ENCODE peak calls at places on chromosomes 11 and 22, in nine cellular contexts. One of them, this sample, is unnamed.

GRCh38 chr11:8289426-8290047 is 25.9 kb upstream of the LMO1 start:
- DNase-seq in kidney: no peak
- DNase-seq in stomach: no peak
- DNase-seq in cardiac muscle cell: no peak
- DNase-seq in CD8-positive, alpha-beta memory T cell: no peak
- DNase-seq in naive thymus-derived CD4-positive, alpha-beta T cell: peak; percentile 10
- DNase-seq in heart right ventricle: no peak
- DNase-seq in mammary epithelial cell: no peak
- DNase-seq in IMR-90: no peak
- DNase-seq in this sample: no peak

GRCh38 chr11:93655047-93655446 is 6.4 kb upstream of the CEP295 start:
- DNase-seq in IMR-90: no peak
- DNase-seq in mammary epithelial cell: no peak
- DNase-seq in naive thymus-derived CD4-positive, alpha-beta T cell: no peak
- DNase-seq in CD8-positive, alpha-beta memory T cell: no peak
- DNase-seq in cardiac muscle cell: no peak
- DNase-seq in kidney: no peak
- DNase-seq in stomach: no peak
- DNase-seq in heart right ventricle: no peak
- DNase-seq in this sample: no peak

GRCh38 chr11:78032090-78032489 is 9.0 kb upstream of the KCTD14 start:
- DNase-seq in CD8-positive, alpha-beta memory T cell: no peak
- DNase-seq in cardiac muscle cell: no peak
- DNase-seq in stomach: peak; percentile 72
- DNase-seq in naive thymus-derived CD4-positive, alpha-beta T cell: no peak
- DNase-seq in heart right ventricle: no peak
- DNase-seq in kidney: no peak
- DNase-seq in IMR-90: no peak
- DNase-seq in mammary epithelial cell: no peak
- DNase-seq in this sample: no peak

GRCh38 chr11:126791446-126791845 is 209.1 kb downstream of the KIRREL3 start:
- DNase-seq in kidney: no peak
- DNase-seq in stomach: no peak
- DNase-seq in CD8-positive, alpha-beta memory T cell: no peak
- DNase-seq in IMR-90: no peak
- DNase-seq in heart right ventricle: no peak
- DNase-seq in mammary epithelial cell: no peak
- DNase-seq in cardiac muscle cell: no peak
- DNase-seq in naive thymus-derived CD4-positive, alpha-beta T cell: no peak
- DNase-seq in this sample: no peak

GRCh38 chr22:50671641-50672040 is 982 bp upstream of the SHANK3 start:
- DNase-seq in heart right ventricle: peak; percentile 68
- DNase-seq in IMR-90: no peak
- DNase-seq in CD8-positive, alpha-beta memory T cell: no peak
- DNase-seq in kidney: no peak
- DNase-seq in mammary epithelial cell: no peak
- DNase-seq in naive thymus-derived CD4-positive, alpha-beta T cell: no peak
- DNase-seq in cardiac muscle cell: no peak
- DNase-seq in stomach: no peak
- DNase-seq in this sample: no peak

GRCh38 chr11:124935548-124936514 is at the start of gene HEPACAM:
- DNase-seq in naive thymus-derived CD4-positive, alpha-beta T cell: no peak
- DNase-seq in IMR-90: no peak
- DNase-seq in cardiac muscle cell: no peak
- DNase-seq in heart right ventricle: no peak
- DNase-seq in CD8-positive, alpha-beta memory T cell: no peak
- DNase-seq in mammary epithelial cell: no peak
- DNase-seq in stomach: no peak
- DNase-seq in kidney: no peak
- DNase-seq in this sample: no peak

GRCh38 chr11:76025068-76025467 is 181.2 kb downstream of the WNT11 start:
- DNase-seq in cardiac muscle cell: no peak
- DNase-seq in heart right ventricle: no peak
- DNase-seq in kidney: no peak
- DNase-seq in naive thymus-derived CD4-positive, alpha-beta T cell: no peak
- DNase-seq in CD8-positive, alpha-beta memory T cell: no peak
- DNase-seq in mammary epithelial cell: peak; percentile 55
- DNase-seq in IMR-90: peak; percentile 95
- DNase-seq in stomach: no peak
- DNase-seq in this sample: no peak

GRCh38 chr11:10909141-10909883 is 51.5 kb upstream of the ZBED5 start:
- DNase-seq in cardiac muscle cell: no peak
- DNase-seq in heart right ventricle: no peak
- DNase-seq in kidney: no peak
- DNase-seq in IMR-90: peak; percentile 42
- DNase-seq in naive thymus-derived CD4-positive, alpha-beta T cell: no peak
- DNase-seq in stomach: no peak
- DNase-seq in CD8-positive, alpha-beta memory T cell: no peak
- DNase-seq in mammary epithelial cell: peak; percentile 69
- DNase-seq in this sample: no peak

GRCh38 chr11:57324154-57324885 is 432 bp downstream of the TNKS1BP1 start:
- DNase-seq in mammary epithelial cell: no peak
- DNase-seq in CD8-positive, alpha-beta memory T cell: no peak
- DNase-seq in cardiac muscle cell: peak; percentile 76
- DNase-seq in stomach: peak; percentile 33
- DNase-seq in kidney: peak; percentile 90
- DNase-seq in IMR-90: peak; percentile 48
- DNase-seq in heart right ventricle: peak; percentile 45
- DNase-seq in naive thymus-derived CD4-positive, alpha-beta T cell: peak; percentile 32
- DNase-seq in this sample: peak; percentile 28

GRCh38 chr11:120137187-120137610 is 714 bp downstream of the TRIM29 start:
- DNase-seq in kidney: no peak
- DNase-seq in IMR-90: no peak
- DNase-seq in naive thymus-derived CD4-positive, alpha-beta T cell: peak; percentile 15
- DNase-seq in mammary epithelial cell: no peak
- DNase-seq in cardiac muscle cell: no peak
- DNase-seq in stomach: peak; percentile 23
- DNase-seq in CD8-positive, alpha-beta memory T cell: no peak
- DNase-seq in heart right ventricle: peak; percentile 2
- DNase-seq in this sample: no peak

GRCh38 chr11:22244986-22245592 is 52.2 kb downstream of the ANO5 start:
- DNase-seq in heart right ventricle: peak; percentile 11
- DNase-seq in stomach: peak; percentile 47
- DNase-seq in naive thymus-derived CD4-positive, alpha-beta T cell: no peak
- DNase-seq in kidney: no peak
- DNase-seq in mammary epithelial cell: peak; percentile 12
- DNase-seq in cardiac muscle cell: peak; percentile 66
- DNase-seq in CD8-positive, alpha-beta memory T cell: no peak
- DNase-seq in IMR-90: peak; percentile 19
- DNase-seq in this sample: peak; percentile 5

GRCh38 chr11:9757809-9758675 is 94.2 kb downstream of the SWAP70 start:
- DNase-seq in cardiac muscle cell: peak; percentile 85
- DNase-seq in mammary epithelial cell: peak; percentile 57
- DNase-seq in IMR-90: peak; percentile 72
- DNase-seq in heart right ventricle: peak; percentile 89
- DNase-seq in CD8-positive, alpha-beta memory T cell: peak; percentile 92
- DNase-seq in naive thymus-derived CD4-positive, alpha-beta T cell: peak; percentile 97
- DNase-seq in stomach: peak; percentile 88
- DNase-seq in kidney: peak; percentile 97
- DNase-seq in this sample: peak; percentile 91

GRCh38 chr11:65209711-65210360 is 28.1 kb downstream of the CAPN1 start:
- DNase-seq in naive thymus-derived CD4-positive, alpha-beta T cell: no peak
- DNase-seq in mammary epithelial cell: no peak
- DNase-seq in cardiac muscle cell: no peak
- DNase-seq in IMR-90: no peak
- DNase-seq in kidney: peak; percentile 47
- DNase-seq in CD8-positive, alpha-beta memory T cell: no peak
- DNase-seq in heart right ventricle: no peak
- DNase-seq in stomach: peak; percentile 9
- DNase-seq in this sample: no peak

GRCh38 chr11:116731097-116731761 is 41.6 kb downstream of the BUD13 start:
- DNase-seq in kidney: no peak
- DNase-seq in stomach: no peak
- DNase-seq in CD8-positive, alpha-beta memory T cell: no peak
- DNase-seq in heart right ventricle: no peak
- DNase-seq in naive thymus-derived CD4-positive, alpha-beta T cell: no peak
- DNase-seq in IMR-90: peak; percentile 10
- DNase-seq in cardiac muscle cell: peak; percentile 81
- DNase-seq in mammary epithelial cell: no peak
- DNase-seq in this sample: no peak

GRCh38 chr22:28333106-28333505 is 346.5 kb downstream of the TTC28 start:
- DNase-seq in mammary epithelial cell: no peak
- DNase-seq in IMR-90: no peak
- DNase-seq in naive thymus-derived CD4-positive, alpha-beta T cell: no peak
- DNase-seq in stomach: no peak
- DNase-seq in cardiac muscle cell: no peak
- DNase-seq in heart right ventricle: no peak
- DNase-seq in CD8-positive, alpha-beta memory T cell: no peak
- DNase-seq in kidney: no peak
- DNase-seq in this sample: no peak

GRCh38 chr11:13288375-13289029 is 10.9 kb downstream of the BMAL1 start:
- DNase-seq in naive thymus-derived CD4-positive, alpha-beta T cell: no peak
- DNase-seq in heart right ventricle: no peak
- DNase-seq in IMR-90: peak; percentile 72
- DNase-seq in kidney: no peak
- DNase-seq in cardiac muscle cell: no peak
- DNase-seq in stomach: no peak
- DNase-seq in mammary epithelial cell: peak; percentile 33
- DNase-seq in CD8-positive, alpha-beta memory T cell: no peak
- DNase-seq in this sample: no peak
- H3K4me1 ChIP-seq in naive thymus-derived CD4-positive, alpha-beta T cell: peaks cover 7% of the 10 kb centered on the region
- H3K4me1 ChIP-seq in heart right ventricle: no peaks in the 10 kb centered on the region
- H3K4me1 ChIP-seq in IMR-90: peaks cover 3% of the 10 kb centered on the region
- H3K4me1 ChIP-seq in kidney: no peaks in the 10 kb centered on the region
- H3K4me1 ChIP-seq in cardiac muscle cell: no peaks in the 10 kb centered on the region
- H3K4me1 ChIP-seq in stomach: peaks cover 7% of the 10 kb centered on the region
- H3K4me1 ChIP-seq in mammary epithelial cell: peaks cover 4% of the 10 kb centered on the region
- H3K4me1 ChIP-seq in CD8-positive, alpha-beta memory T cell: peaks cover 38% of the 10 kb centered on the region
- H3K4me1 ChIP-seq in this sample: peaks cover 55% of the 10 kb centered on the region

GRCh38 chr11:36066891-36067290 is 123.0 kb downstream of the LDLRAD3 start:
- DNase-seq in cardiac muscle cell: no peak
- DNase-seq in kidney: no peak
- DNase-seq in stomach: no peak
- DNase-seq in naive thymus-derived CD4-positive, alpha-beta T cell: no peak
- DNase-seq in IMR-90: no peak
- DNase-seq in heart right ventricle: no peak
- DNase-seq in mammary epithelial cell: no peak
- DNase-seq in CD8-positive, alpha-beta memory T cell: no peak
- DNase-seq in this sample: no peak
- H3K27ac ChIP-seq in cardiac muscle cell: no peak overlapping the region
- H3K27ac ChIP-seq in kidney: no peak overlapping the region
- H3K27ac ChIP-seq in stomach: no peak overlapping the region
- H3K27ac ChIP-seq in naive thymus-derived CD4-positive, alpha-beta T cell: no peak overlapping the region
- H3K27ac ChIP-seq in IMR-90: no peak overlapping the region
- H3K27ac ChIP-seq in heart right ventricle: no peak overlapping the region
- H3K27ac ChIP-seq in mammary epithelial cell: no peak overlapping the region
- H3K27ac ChIP-seq in CD8-positive, alpha-beta memory T cell: no peak overlapping the region
- H3K27ac ChIP-seq in this sample: no peak overlapping the region

GRCh38 chr11:114618139-114618538 is 22.6 kb upstream of the NXPE4 start:
- DNase-seq in stomach: no peak
- DNase-seq in heart right ventricle: no peak
- DNase-seq in kidney: no peak
- DNase-seq in naive thymus-derived CD4-positive, alpha-beta T cell: no peak
- DNase-seq in CD8-positive, alpha-beta memory T cell: no peak
- DNase-seq in IMR-90: no peak
- DNase-seq in mammary epithelial cell: no peak
- DNase-seq in cardiac muscle cell: no peak
- DNase-seq in this sample: no peak

GRCh38 chr11:114617157-114618124 is 21.9 kb upstream of the NXPE4 start:
- DNase-seq in cardiac muscle cell: no peak
- DNase-seq in kidney: no peak
- DNase-seq in heart right ventricle: no peak
- DNase-seq in stomach: no peak
- DNase-seq in naive thymus-derived CD4-positive, alpha-beta T cell: no peak
- DNase-seq in IMR-90: no peak
- DNase-seq in CD8-positive, alpha-beta memory T cell: no peak
- DNase-seq in mammary epithelial cell: no peak
- DNase-seq in this sample: no peak

GRCh38 chr11:114615448-114616361 is 20.1 kb upstream of the NXPE4 start:
- DNase-seq in kidney: no peak
- DNase-seq in cardiac muscle cell: no peak
- DNase-seq in stomach: no peak
- DNase-seq in mammary epithelial cell: no peak
- DNase-seq in CD8-positive, alpha-beta memory T cell: no peak
- DNase-seq in IMR-90: no peak
- DNase-seq in heart right ventricle: no peak
- DNase-seq in naive thymus-derived CD4-positive, alpha-beta T cell: no peak
- DNase-seq in this sample: no peak

GRCh38 chr11:114614127-114614720 is 18.6 kb upstream of the NXPE4 start:
- DNase-seq in IMR-90: no peak
- DNase-seq in stomach: no peak
- DNase-seq in heart right ventricle: no peak
- DNase-seq in mammary epithelial cell: no peak
- DNase-seq in kidney: no peak
- DNase-seq in cardiac muscle cell: no peak
- DNase-seq in CD8-positive, alpha-beta memory T cell: no peak
- DNase-seq in naive thymus-derived CD4-positive, alpha-beta T cell: no peak
- DNase-seq in this sample: no peak

GRCh38 chr11:114616516-114616915 is 20.9 kb upstream of the NXPE4 start:
- DNase-seq in heart right ventricle: no peak
- DNase-seq in cardiac muscle cell: no peak
- DNase-seq in naive thymus-derived CD4-positive, alpha-beta T cell: no peak
- DNase-seq in kidney: no peak
- DNase-seq in mammary epithelial cell: no peak
- DNase-seq in stomach: no peak
- DNase-seq in IMR-90: no peak
- DNase-seq in CD8-positive, alpha-beta memory T cell: no peak
- DNase-seq in this sample: no peak
- H3K9me3 ChIP-seq in heart right ventricle: peaks cover 28% of the 10 kb centered on the region
- H3K9me3 ChIP-seq in cardiac muscle cell: peaks cover 13% of the 10 kb centered on the region
- H3K9me3 ChIP-seq in naive thymus-derived CD4-positive, alpha-beta T cell: no peaks in the 10 kb centered on the region
- H3K9me3 ChIP-seq in kidney: no peaks in the 10 kb centered on the region
- H3K9me3 ChIP-seq in mammary epithelial cell: peaks cover 15% of the 10 kb centered on the region
- H3K9me3 ChIP-seq in stomach: no peaks in the 10 kb centered on the region
- H3K9me3 ChIP-seq in IMR-90: no peaks in the 10 kb centered on the region
- H3K9me3 ChIP-seq in CD8-positive, alpha-beta memory T cell: no peaks in the 10 kb centered on the region
- H3K9me3 ChIP-seq in this sample: no peaks in the 10 kb centered on the region

DNA sequence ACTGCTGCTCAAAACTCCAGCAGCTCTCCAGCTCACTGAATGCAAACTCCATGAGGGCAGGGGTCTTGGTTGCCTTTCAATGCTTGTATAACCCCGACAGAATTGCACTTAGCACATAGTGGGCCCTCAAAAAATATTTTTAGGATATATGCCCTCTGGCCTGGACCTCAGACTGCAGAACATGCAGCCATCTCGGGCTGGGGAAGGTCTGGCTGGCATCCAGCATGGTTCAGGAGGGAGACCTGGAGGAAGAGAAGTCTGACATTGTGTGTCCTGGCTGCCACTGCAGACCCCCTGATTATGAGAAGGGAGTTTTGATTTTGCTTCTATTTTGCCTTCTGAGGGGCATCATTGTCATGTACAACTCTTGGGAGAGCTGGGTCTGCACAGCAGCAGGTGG is 109.5 kb upstream of the PARVA start:
- DNase-seq in mammary epithelial cell: no peak
- DNase-seq in naive thymus-derived CD4-positive, alpha-beta T cell: no peak
- DNase-seq in CD8-positive, alpha-beta memory T cell: no peak
- DNase-seq in stomach: no peak
- DNase-seq in kidney: no peak
- DNase-seq in cardiac muscle cell: no peak
- DNase-seq in IMR-90: no peak
- DNase-seq in heart right ventricle: no peak
- DNase-seq in this sample: no peak
- H3K4me1 ChIP-seq in mammary epithelial cell: peaks cover 29% of the 10 kb centered on the region
- H3K4me1 ChIP-seq in naive thymus-derived CD4-positive, alpha-beta T cell: no peaks in the 10 kb centered on the region
- H3K4me1 ChIP-seq in CD8-positive, alpha-beta memory T cell: no peaks in the 10 kb centered on the region
- H3K4me1 ChIP-seq in stomach: peaks cover 20% of the 10 kb centered on the region
- H3K4me1 ChIP-seq in kidney: no peaks in the 10 kb centered on the region
- H3K4me1 ChIP-seq in cardiac muscle cell: peaks cover 18% of the 10 kb centered on the region
- H3K4me1 ChIP-seq in IMR-90: peaks cover 18% of the 10 kb centered on the region
- H3K4me1 ChIP-seq in heart right ventricle: peaks cover 17% of the 10 kb centered on the region
- H3K4me1 ChIP-seq in this sample: no peaks in the 10 kb centered on the region

This sample was measured in CD4-positive, CD25-positive, alpha-beta regulatory T cell.